ENCODE peak calls at places on chromosomes 3 and 15, in nine cellular contexts. S is lower lobe of right lung; V is CD4-positive, alpha-beta T cell; A is OCI-LY7; D is progenitor cell of endocrine pancreas; H is astrocyte; C is pancreas; U is left ventricle myocardium inferior; L is GM06990. N is an unnamed sample.

GRCh38 chr3:183178833-183179549 is 16.5 kb upstream of the LAMP3 start:
- DNase-seq in C (peak; percentile 79), A (no peak), V (no peak), H (peak; percentile 16), L (peak; percentile 35), S (peak; percentile 88), D (peak; percentile 46), U (peak; percentile 29), N (no peak)

GRCh38 chr3:122642935-122643334 is 37.7 kb upstream of the PARP14 start:
- DNase-seq in H (no peak), D (no peak), A (no peak), U (no peak), S (no peak), L (no peak), V (no peak), C (no peak), N (no peak)

GRCh38 chr3:185455860-185456259 is 43.0 kb downstream of the TMEM41A start:
- DNase-seq in V (no peak), A (no peak), S (no peak), U (no peak), L (no peak), H (no peak), D (no peak), C (no peak), N (no peak)

GRCh38 chr3:14208977-14209394 is 30.4 kb downstream of the LSM3 start:
- DNase-seq in V (no peak), D (no peak), U (no peak), H (peak; percentile 23), L (no peak), S (no peak), C (no peak), A (no peak), N (no peak)

GRCh38 chr3:151765685-151766084 is 32.0 kb downstream of the AADACL2 start:
- DNase-seq in H (no peak), C (no peak), V (no peak), S (no peak), D (no peak), U (no peak), L (no peak), A (no peak), N (no peak)

GRCh38 chr15:79115971-79116370 is 25.4 kb upstream of the RASGRF1 start:
- DNase-seq in A (no peak), D (no peak), H (no peak), V (no peak), U (no peak), L (no peak), S (no peak), C (no peak), N (no peak)

GRCh38 chr3:33991673-33992072 is 193.2 kb downstream of the PDCD6IP start:
- DNase-seq in H (no peak), A (no peak), L (no peak), D (no peak), S (no peak), C (no peak), V (no peak), U (no peak), N (no peak)

GRCh38 chr3:42097166-42097946 is 6.2 kb downstream of the TRAK1 start:
- DNase-seq in H (peak; percentile 94), U (no peak), S (no peak), L (no peak), D (no peak), C (no peak), V (no peak), A (no peak), N (no peak)

GRCh38 chr3:100210777-100211145 is 50.0 kb upstream of the TBC1D23 start:
- DNase-seq in L (peak; percentile 14), A (no peak), C (no peak), V (no peak), S (no peak), D (no peak), H (peak; percentile 91), U (no peak), N (no peak)

GRCh38 chr15:63492541-63493077 is 11.8 kb upstream of the USP3 start:
- DNase-seq in H (peak; percentile 68), C (no peak), L (no peak), V (no peak), S (no peak), U (no peak), A (no peak), D (no peak), N (no peak)

GRCh38 chr3:18098960-18099587 is 326.1 kb downstream of the SATB1 start:
- DNase-seq in U (no peak), S (no peak), D (no peak), V (no peak), A (no peak), H (peak; percentile 90), C (no peak), L (no peak), N (no peak)

GRCh38 chr15:68518785-68519430 is 59.9 kb upstream of the CORO2B start:
- DNase-seq in H (no peak), A (no peak), S (no peak), U (no peak), L (peak; percentile 44), V (no peak), C (no peak), D (no peak), N (no peak)

GRCh38 chr15:99090011-99090699 is 14.7 kb upstream of the SYNM start:
- DNase-seq in L (peak; percentile 64), H (no peak), V (no peak), U (no peak), S (no peak), D (no peak), A (peak; percentile 82), C (no peak), N (peak; percentile 5)

GRCh38 chr3:142623209-142623608 is 27.0 kb downstream of the PLS1 start:
- DNase-seq in S (no peak), U (no peak), A (no peak), L (no peak), H (no peak), V (no peak), D (no peak), C (no peak), N (no peak)

GRCh38 chr3:169137943-169138342 is 525.6 kb downstream of the MECOM start:
- DNase-seq in H (no peak), A (no peak), L (no peak), S (no peak), V (no peak), C (no peak), D (no peak), U (no peak), N (no peak)

GRCh38 chr3:169134194-169134593 is 529.3 kb downstream of the MECOM start:
- DNase-seq in A (no peak), U (no peak), L (no peak), V (no peak), D (no peak), S (no peak), C (no peak), H (no peak), N (no peak)

GRCh38 chr3:169131695-169132464 is 531.6 kb downstream of the MECOM start:
- DNase-seq in D (no peak), L (no peak), V (no peak), U (no peak), S (no peak), H (no peak), A (no peak), C (no peak), N (no peak)

GRCh38 chr3:169137076-169137475 is 526.4 kb downstream of the MECOM start:
- DNase-seq in C (no peak), S (no peak), V (no peak), L (no peak), H (no peak), D (no peak), A (no peak), U (no peak), N (no peak)

DNA sequence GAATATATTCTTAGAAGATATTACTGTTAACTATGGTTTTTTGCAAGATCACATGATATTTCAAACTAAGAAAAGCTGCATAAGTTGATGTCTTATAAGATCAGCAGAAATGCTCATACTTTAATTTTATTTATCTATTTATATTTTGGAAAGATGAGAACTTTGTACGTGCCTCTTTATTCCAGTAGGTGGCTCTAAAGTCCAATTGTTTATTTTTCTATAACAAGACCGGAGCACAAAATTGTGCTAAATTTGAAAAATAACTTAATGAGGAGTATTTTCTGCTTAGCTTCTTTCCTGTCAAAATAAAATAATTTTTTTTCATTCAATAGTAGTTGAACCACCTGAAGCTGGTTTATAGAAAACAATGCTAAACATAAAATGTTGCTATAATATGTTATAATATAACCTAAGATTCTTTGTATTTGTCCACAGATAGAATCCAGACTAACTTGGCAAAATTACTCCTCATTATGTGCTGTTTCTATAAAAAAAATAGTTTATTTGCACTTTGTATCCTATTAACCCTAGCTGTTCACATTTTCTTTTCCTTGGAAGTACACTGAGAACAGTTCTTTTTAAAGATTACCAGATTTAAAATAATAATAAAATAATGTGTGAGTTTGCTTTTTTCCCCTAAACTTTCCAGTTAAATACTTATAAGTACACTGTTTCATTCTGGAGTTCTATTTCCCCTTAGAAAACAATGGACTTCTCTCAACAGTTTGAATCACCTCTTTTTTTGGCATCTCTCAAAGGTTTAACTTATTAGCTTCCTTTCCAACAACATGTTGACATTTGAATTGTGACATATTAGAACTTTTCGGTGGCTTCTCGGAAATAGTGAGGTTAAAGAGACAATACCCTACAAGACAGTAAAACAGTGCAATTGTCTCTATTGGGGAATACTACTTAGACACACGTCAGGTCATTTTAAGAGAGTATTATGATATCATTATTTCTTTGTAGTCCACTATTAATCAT is 530.0 kb downstream of the MECOM start:
- DNase-seq in S (no peak), L (no peak), A (no peak), U (no peak), V (no peak), H (no peak), C (no peak), D (no peak), N (no peak)
- TF ChIP-seq CTCF in S (peak; percentile 41), L (peak; percentile 20), A (peak; percentile 68), U (peak; percentile 61), V (no peak), H (peak; percentile 33), C (peak; percentile 32), D (peak; percentile 59), N (no peak)

GRCh38 chr3:157493627-157494550 is 9.3 kb downstream of the VEPH1 start:
- DNase-seq in V (no peak), A (peak; percentile 12), D (no peak), U (no peak), L (no peak), H (peak; percentile 45), C (no peak), S (no peak), N (no peak)
- TF ChIP-seq CTCF in V (no peak), A (peak; percentile 83), D (peak; percentile 72), U (peak; percentile 77), L (peak; percentile 51), H (peak; percentile 77), C (peak; percentile 51), S (peak; percentile 61), N (no peak)

GRCh38 chr3:133444071-133444774 is 44.4 kb downstream of the BFSP2 start:
- DNase-seq in D (no peak), V (no peak), A (peak; percentile 67), H (peak; percentile 36), C (no peak), S (no peak), L (no peak), U (no peak), N (no peak)
- TF ChIP-seq CTCF in D (no peak), V (no peak), A (peak; percentile 71), H (no peak), C (no peak), S (no peak), L (no peak), U (no peak), N (no peak)

DNA sequence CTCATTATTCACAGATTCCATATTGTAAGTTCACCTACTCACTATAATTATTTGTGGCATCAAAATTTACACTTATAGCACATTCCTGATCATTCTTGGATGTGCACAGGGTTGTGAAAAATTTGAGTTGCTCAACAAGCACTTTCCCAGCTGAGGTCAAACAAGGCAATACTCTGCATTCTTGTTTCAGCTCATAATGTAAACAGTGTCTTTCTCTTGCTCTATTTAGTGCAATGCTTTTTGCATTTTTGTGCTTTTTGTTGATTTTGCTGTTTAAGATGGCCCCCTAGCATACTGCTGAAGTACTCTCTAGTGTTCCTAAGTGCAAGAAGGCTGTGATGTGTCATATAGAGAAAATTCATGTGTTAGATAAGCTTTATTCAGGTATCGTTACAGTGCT is 66.7 kb upstream of the TNIK start:
- DNase-seq in V (no peak), A (no peak), L (no peak), C (no peak), U (no peak), H (peak; percentile 77), S (no peak), D (no peak), N (no peak)
- TF ChIP-seq CTCF in V (no peak), A (no peak), L (no peak), C (no peak), U (no peak), H (no peak), S (no peak), D (no peak), N (no peak)

N was measured in natural killer cell.